ENCODE peak calls at places on chromosomes 6 and 20, in nine cellular contexts. One of them, this sample, is unnamed.

GRCh38 chr6:133502451-133503259 is 261.5 kb downstream of the EYA4 start:
- DNase-seq in GM23248: peak; percentile 90
- DNase-seq in effector memory CD4-positive, alpha-beta T cell: no peak
- DNase-seq in neuronal stem cell: no peak
- DNase-seq in fibroblast of lung: peak; percentile 96
- DNase-seq in dorsolateral prefrontal cortex: no peak
- DNase-seq in body of pancreas: peak; percentile 19
- DNase-seq in uterus: no peak
- DNase-seq in tibial nerve: peak; percentile 19
- DNase-seq in this sample: no peak

GRCh38 chr20:30167540-30167939 is 1089.9 kb upstream of the DEFB115 start:
- DNase-seq in GM23248: no peak
- DNase-seq in effector memory CD4-positive, alpha-beta T cell: no peak
- DNase-seq in neuronal stem cell: no peak
- DNase-seq in fibroblast of lung: no peak
- DNase-seq in dorsolateral prefrontal cortex: no peak
- DNase-seq in body of pancreas: no peak
- DNase-seq in uterus: no peak
- DNase-seq in tibial nerve: no peak
- DNase-seq in this sample: no peak

GRCh38 chr6:145076110-145076841 is 659.0 kb downstream of the EPM2A start:
- DNase-seq in GM23248: no peak
- DNase-seq in effector memory CD4-positive, alpha-beta T cell: no peak
- DNase-seq in neuronal stem cell: no peak
- DNase-seq in fibroblast of lung: no peak
- DNase-seq in dorsolateral prefrontal cortex: no peak
- DNase-seq in body of pancreas: no peak
- DNase-seq in uterus: no peak
- DNase-seq in tibial nerve: no peak
- DNase-seq in this sample: no peak

GRCh38 chr20:44784688-44785087 is 25.7 kb downstream of the RIMS4 start:
- DNase-seq in GM23248: no peak
- DNase-seq in effector memory CD4-positive, alpha-beta T cell: no peak
- DNase-seq in neuronal stem cell: no peak
- DNase-seq in fibroblast of lung: no peak
- DNase-seq in dorsolateral prefrontal cortex: no peak
- DNase-seq in body of pancreas: no peak
- DNase-seq in uterus: no peak
- DNase-seq in tibial nerve: no peak
- DNase-seq in this sample: no peak

GRCh38 chr6:44712353-44713147 is 325.0 kb downstream of the CDC5L start:
- DNase-seq in GM23248: no peak
- DNase-seq in effector memory CD4-positive, alpha-beta T cell: no peak
- DNase-seq in neuronal stem cell: no peak
- DNase-seq in fibroblast of lung: no peak
- DNase-seq in dorsolateral prefrontal cortex: no peak
- DNase-seq in body of pancreas: no peak
- DNase-seq in uterus: no peak
- DNase-seq in tibial nerve: no peak
- DNase-seq in this sample: no peak

GRCh38 chr20:61482425-61482887 is 230.4 kb downstream of the CDH4 start:
- DNase-seq in GM23248: no peak
- DNase-seq in effector memory CD4-positive, alpha-beta T cell: no peak
- DNase-seq in neuronal stem cell: no peak
- DNase-seq in fibroblast of lung: no peak
- DNase-seq in dorsolateral prefrontal cortex: no peak
- DNase-seq in body of pancreas: no peak
- DNase-seq in uterus: no peak
- DNase-seq in tibial nerve: no peak
- DNase-seq in this sample: no peak

GRCh38 chr6:27178001-27178730 is 69.3 kb upstream of the PRSS16 start:
- DNase-seq in GM23248: peak; percentile 83
- DNase-seq in effector memory CD4-positive, alpha-beta T cell: peak; percentile 46
- DNase-seq in neuronal stem cell: peak; percentile 71
- DNase-seq in fibroblast of lung: peak; percentile 95
- DNase-seq in dorsolateral prefrontal cortex: no peak
- DNase-seq in body of pancreas: peak; percentile 70
- DNase-seq in uterus: peak; percentile 71
- DNase-seq in tibial nerve: peak; percentile 38
- DNase-seq in this sample: peak; percentile 53

GRCh38 chr6:144543006-144543871 is 258.1 kb downstream of the UTRN start:
- DNase-seq in GM23248: peak; percentile 82
- DNase-seq in effector memory CD4-positive, alpha-beta T cell: no peak
- DNase-seq in neuronal stem cell: no peak
- DNase-seq in fibroblast of lung: peak; percentile 13
- DNase-seq in dorsolateral prefrontal cortex: no peak
- DNase-seq in body of pancreas: no peak
- DNase-seq in uterus: no peak
- DNase-seq in tibial nerve: no peak
- DNase-seq in this sample: no peak

GRCh38 chr6:5713519-5713918 is 293.2 kb downstream of the NRN1 start:
- DNase-seq in GM23248: no peak
- DNase-seq in effector memory CD4-positive, alpha-beta T cell: no peak
- DNase-seq in neuronal stem cell: no peak
- DNase-seq in fibroblast of lung: no peak
- DNase-seq in dorsolateral prefrontal cortex: no peak
- DNase-seq in body of pancreas: no peak
- DNase-seq in uterus: no peak
- DNase-seq in tibial nerve: no peak
- DNase-seq in this sample: no peak
- H3K27ac ChIP-seq in GM23248: no peak overlapping the region
- H3K27ac ChIP-seq in effector memory CD4-positive, alpha-beta T cell: no peak overlapping the region
- H3K27ac ChIP-seq in neuronal stem cell: no peak overlapping the region
- H3K27ac ChIP-seq in fibroblast of lung: no peak overlapping the region
- H3K27ac ChIP-seq in dorsolateral prefrontal cortex: no peak overlapping the region
- H3K27ac ChIP-seq in body of pancreas: no peak overlapping the region
- H3K27ac ChIP-seq in uterus: no peak overlapping the region
- H3K27ac ChIP-seq in tibial nerve: no peak overlapping the region
- H3K27ac ChIP-seq in this sample: no peak overlapping the region

GRCh38 chr20:13753436-13754036 is 31.2 kb downstream of the ESF1 start:
- DNase-seq in GM23248: no peak
- DNase-seq in effector memory CD4-positive, alpha-beta T cell: no peak
- DNase-seq in neuronal stem cell: no peak
- DNase-seq in fibroblast of lung: no peak
- DNase-seq in dorsolateral prefrontal cortex: no peak
- DNase-seq in body of pancreas: no peak
- DNase-seq in uterus: no peak
- DNase-seq in tibial nerve: no peak
- DNase-seq in this sample: no peak

GRCh38 chr20:13755809-13756208 is 28.9 kb downstream of the ESF1 start:
- DNase-seq in GM23248: no peak
- DNase-seq in effector memory CD4-positive, alpha-beta T cell: no peak
- DNase-seq in neuronal stem cell: no peak
- DNase-seq in fibroblast of lung: peak; percentile 32
- DNase-seq in dorsolateral prefrontal cortex: no peak
- DNase-seq in body of pancreas: no peak
- DNase-seq in uterus: no peak
- DNase-seq in tibial nerve: no peak
- DNase-seq in this sample: no peak

GRCh38 chr20:13756551-13756950 is 28.2 kb downstream of the ESF1 start:
- DNase-seq in GM23248: no peak
- DNase-seq in effector memory CD4-positive, alpha-beta T cell: no peak
- DNase-seq in neuronal stem cell: no peak
- DNase-seq in fibroblast of lung: no peak
- DNase-seq in dorsolateral prefrontal cortex: no peak
- DNase-seq in body of pancreas: no peak
- DNase-seq in uterus: no peak
- DNase-seq in tibial nerve: no peak
- DNase-seq in this sample: no peak

DNA sequence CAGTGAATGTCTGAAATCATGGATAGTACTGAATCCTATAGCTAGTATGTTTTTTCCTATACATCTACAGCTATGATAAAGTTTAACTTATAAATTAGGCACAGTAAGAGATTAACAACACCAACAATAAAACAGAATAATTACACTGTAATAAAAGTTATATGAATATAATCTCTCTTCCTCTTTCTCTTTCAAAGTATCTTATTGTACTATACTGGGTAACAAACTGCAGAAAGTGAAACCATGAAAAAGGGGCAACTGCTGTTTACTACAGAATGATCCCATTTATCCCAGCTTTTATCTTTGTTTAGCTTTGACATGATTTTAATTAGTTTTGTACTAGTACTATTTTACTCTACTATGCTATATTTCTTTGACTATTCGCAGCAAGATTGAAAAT is 25.8 kb downstream of the ESF1 start:
- DNase-seq in GM23248: no peak
- DNase-seq in effector memory CD4-positive, alpha-beta T cell: no peak
- DNase-seq in neuronal stem cell: no peak
- DNase-seq in fibroblast of lung: no peak
- DNase-seq in dorsolateral prefrontal cortex: no peak
- DNase-seq in body of pancreas: no peak
- DNase-seq in uterus: no peak
- DNase-seq in tibial nerve: no peak
- DNase-seq in this sample: no peak
- H3K4me3 ChIP-seq in GM23248: no peak overlapping the region
- H3K4me3 ChIP-seq in effector memory CD4-positive, alpha-beta T cell: no peak overlapping the region
- H3K4me3 ChIP-seq in neuronal stem cell: no peak overlapping the region
- H3K4me3 ChIP-seq in fibroblast of lung: no peak overlapping the region
- H3K4me3 ChIP-seq in dorsolateral prefrontal cortex: no peak overlapping the region
- H3K4me3 ChIP-seq in body of pancreas: no peak overlapping the region
- H3K4me3 ChIP-seq in uterus: no peak overlapping the region
- H3K4me3 ChIP-seq in tibial nerve: no peak overlapping the region
- H3K4me3 ChIP-seq in this sample: no peak overlapping the region

GRCh38 chr6:43176423-43176786 is 5.3 kb downstream of the SRF start:
- DNase-seq in GM23248: no peak
- DNase-seq in effector memory CD4-positive, alpha-beta T cell: no peak
- DNase-seq in neuronal stem cell: no peak
- DNase-seq in fibroblast of lung: no peak
- DNase-seq in dorsolateral prefrontal cortex: no peak
- DNase-seq in body of pancreas: no peak
- DNase-seq in uterus: no peak
- DNase-seq in tibial nerve: no peak
- DNase-seq in this sample: no peak

GRCh38 chr6:43174263-43175112 is 3.4 kb downstream of the SRF start:
- DNase-seq in GM23248: peak; percentile 100
- DNase-seq in effector memory CD4-positive, alpha-beta T cell: peak; percentile 94
- DNase-seq in neuronal stem cell: peak; percentile 96
- DNase-seq in fibroblast of lung: peak; percentile 99
- DNase-seq in dorsolateral prefrontal cortex: peak; percentile 95
- DNase-seq in body of pancreas: peak; percentile 99
- DNase-seq in uterus: peak; percentile 98
- DNase-seq in tibial nerve: peak; percentile 98
- DNase-seq in this sample: peak; percentile 86

GRCh38 chr6:43178150-43178549 is 3.8 kb upstream of the CUL9 start:
- DNase-seq in GM23248: no peak
- DNase-seq in effector memory CD4-positive, alpha-beta T cell: no peak
- DNase-seq in neuronal stem cell: no peak
- DNase-seq in fibroblast of lung: no peak
- DNase-seq in dorsolateral prefrontal cortex: peak; percentile 27
- DNase-seq in body of pancreas: no peak
- DNase-seq in uterus: no peak
- DNase-seq in tibial nerve: no peak
- DNase-seq in this sample: no peak

GRCh38 chr6:43173496-43174262 is 2.6 kb downstream of the SRF start:
- DNase-seq in GM23248: no peak
- DNase-seq in effector memory CD4-positive, alpha-beta T cell: peak; percentile 13
- DNase-seq in neuronal stem cell: no peak
- DNase-seq in fibroblast of lung: no peak
- DNase-seq in dorsolateral prefrontal cortex: no peak
- DNase-seq in body of pancreas: no peak
- DNase-seq in uterus: no peak
- DNase-seq in tibial nerve: no peak
- DNase-seq in this sample: no peak

GRCh38 chr6:43175676-43176422 is 4.8 kb downstream of the SRF start:
- DNase-seq in GM23248: no peak
- DNase-seq in effector memory CD4-positive, alpha-beta T cell: no peak
- DNase-seq in neuronal stem cell: no peak
- DNase-seq in fibroblast of lung: no peak
- DNase-seq in dorsolateral prefrontal cortex: no peak
- DNase-seq in body of pancreas: no peak
- DNase-seq in uterus: no peak
- DNase-seq in tibial nerve: no peak
- DNase-seq in this sample: no peak
- H3K27ac ChIP-seq in GM23248: peak overlapping the region; percentile 92
- H3K27ac ChIP-seq in effector memory CD4-positive, alpha-beta T cell: peak overlapping the region; percentile 74
- H3K27ac ChIP-seq in neuronal stem cell: no peak overlapping the region
- H3K27ac ChIP-seq in fibroblast of lung: peak overlapping the region; percentile 99
- H3K27ac ChIP-seq in dorsolateral prefrontal cortex: no peak overlapping the region
- H3K27ac ChIP-seq in body of pancreas: no peak overlapping the region
- H3K27ac ChIP-seq in uterus: peak overlapping the region; percentile 13
- H3K27ac ChIP-seq in tibial nerve: peak overlapping the region; percentile 100
- H3K27ac ChIP-seq in this sample: peak overlapping the region; percentile 73

GRCh38 chr20:21712443-21713059 is 7.1 kb downstream of the PAX1 start:
- DNase-seq in GM23248: no peak
- DNase-seq in effector memory CD4-positive, alpha-beta T cell: no peak
- DNase-seq in neuronal stem cell: no peak
- DNase-seq in fibroblast of lung: no peak
- DNase-seq in dorsolateral prefrontal cortex: no peak
- DNase-seq in body of pancreas: no peak
- DNase-seq in uterus: no peak
- DNase-seq in tibial nerve: no peak
- DNase-seq in this sample: no peak

GRCh38 chr20:21708738-21709534 is 3.5 kb downstream of the PAX1 start:
- DNase-seq in GM23248: no peak
- DNase-seq in effector memory CD4-positive, alpha-beta T cell: no peak
- DNase-seq in neuronal stem cell: no peak
- DNase-seq in fibroblast of lung: no peak
- DNase-seq in dorsolateral prefrontal cortex: no peak
- DNase-seq in body of pancreas: no peak
- DNase-seq in uterus: no peak
- DNase-seq in tibial nerve: no peak
- DNase-seq in this sample: no peak

GRCh38 chr20:21709535-21709904 is 4.1 kb downstream of the PAX1 start:
- DNase-seq in GM23248: no peak
- DNase-seq in effector memory CD4-positive, alpha-beta T cell: no peak
- DNase-seq in neuronal stem cell: no peak
- DNase-seq in fibroblast of lung: no peak
- DNase-seq in dorsolateral prefrontal cortex: no peak
- DNase-seq in body of pancreas: no peak
- DNase-seq in uterus: no peak
- DNase-seq in tibial nerve: no peak
- DNase-seq in this sample: no peak

GRCh38 chr20:21710341-21710740 is 4.9 kb downstream of the PAX1 start:
- DNase-seq in GM23248: no peak
- DNase-seq in effector memory CD4-positive, alpha-beta T cell: no peak
- DNase-seq in neuronal stem cell: no peak
- DNase-seq in fibroblast of lung: no peak
- DNase-seq in dorsolateral prefrontal cortex: no peak
- DNase-seq in body of pancreas: no peak
- DNase-seq in uterus: no peak
- DNase-seq in tibial nerve: no peak
- DNase-seq in this sample: no peak

DNA sequence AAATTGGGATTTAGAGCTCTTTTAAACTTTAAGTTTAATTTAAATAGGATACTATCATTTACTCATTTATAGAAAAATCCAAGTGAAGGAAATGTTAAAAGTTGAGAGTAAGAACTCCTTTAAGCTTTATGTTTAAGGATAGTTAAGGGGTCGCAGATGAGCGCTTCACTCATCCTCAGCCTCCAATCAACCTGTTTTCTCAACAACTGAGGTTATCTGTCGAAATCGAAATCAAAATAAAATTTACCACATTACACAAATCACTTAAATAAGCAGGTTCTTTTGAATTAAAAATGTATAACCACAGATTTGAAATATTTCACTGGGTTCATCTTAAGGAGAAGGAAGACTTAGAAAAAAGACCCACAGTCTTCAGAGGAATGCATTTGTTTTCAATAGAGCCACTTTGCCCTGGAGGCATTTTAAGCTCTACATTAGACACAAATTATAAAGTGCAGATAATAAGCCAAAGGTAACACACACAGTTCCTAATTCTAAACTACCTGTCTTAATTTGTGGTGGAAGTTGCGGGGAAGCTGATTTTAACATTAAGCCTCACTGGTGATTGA is 5.5 kb downstream of the PAX1 start:
- DNase-seq in GM23248: no peak
- DNase-seq in effector memory CD4-positive, alpha-beta T cell: no peak
- DNase-seq in neuronal stem cell: no peak
- DNase-seq in fibroblast of lung: no peak
- DNase-seq in dorsolateral prefrontal cortex: no peak
- DNase-seq in body of pancreas: no peak
- DNase-seq in uterus: no peak
- DNase-seq in tibial nerve: no peak
- DNase-seq in this sample: no peak
- H3K4me3 ChIP-seq in GM23248: no peak overlapping the region
- H3K4me3 ChIP-seq in effector memory CD4-positive, alpha-beta T cell: no peak overlapping the region
- H3K4me3 ChIP-seq in neuronal stem cell: no peak overlapping the region
- H3K4me3 ChIP-seq in fibroblast of lung: no peak overlapping the region
- H3K4me3 ChIP-seq in dorsolateral prefrontal cortex: no peak overlapping the region
- H3K4me3 ChIP-seq in body of pancreas: no peak overlapping the region
- H3K4me3 ChIP-seq in uterus: no peak overlapping the region
- H3K4me3 ChIP-seq in tibial nerve: no peak overlapping the region
- H3K4me3 ChIP-seq in this sample: no peak overlapping the region

This sample was measured in naive thymus-derived CD4-positive, alpha-beta T cell.